ENCODE peak calls at places on chromosomes 5 and 9, in five cellular contexts. W is psoas muscle; U is activated naive CD4-positive, alpha-beta T cell treated with anti-CD3 and anti-CD28 coated beads, Interleukin-2, amount 50 U/mL, for 72 hours; X is activated T-cell treated with anti-CD3 and anti-CD28 coated beads, Interleukin-2, amount 50 U/mL, for 4 hours; T is activated naive CD8-positive, alpha-beta T cell treated with anti-CD3 and anti-CD28 coated beads, Interleukin-2, amount 10 ng/mL, durations not matched to agents 7 days and 5 days. L is an unnamed sample.

GRCh38 chr9:7303932-7304331 is 495.6 kb downstream of the DMAC1 start:
- ATAC-seq in W (no peak), U (no peak), X (no peak), T (no peak), L (no peak)

GRCh38 chr9:121819511-121820231 is 168.2 kb downstream of the DAB2IP start:
- ATAC-seq in W (no peak), U (no peak), X (no peak), T (no peak), L (no peak)

GRCh38 chr5:94429566-94429965 is 188.8 kb downstream of the KIAA0825 start:
- ATAC-seq in W (no peak), U (no peak), X (no peak), T (no peak), L (no peak)

GRCh38 chr9:126642009-126642744 is 28.4 kb downstream of the LMX1B start:
- ATAC-seq in W (no peak), U (no peak), X (no peak), T (no peak), L (no peak)

GRCh38 chr5:146466521-146467349 is 19.6 kb downstream of the TCERG1 start:
- ATAC-seq in W (no peak), U (no peak), X (no peak), T (no peak), L (no peak)

GRCh38 chr9:135129137-135129695 is 41.7 kb downstream of the OLFM1 start:
- ATAC-seq in W (no peak), U (no peak), X (no peak), T (no peak), L (no peak)

GRCh38 chr9:87556821-87557220 is 59.2 kb downstream of the DAPK1 start:
- ATAC-seq in W (no peak), U (no peak), X (no peak), T (no peak), L (no peak)

GRCh38 chr5:116436674-116437350 is 137.8 kb downstream of the SEMA6A start:
- ATAC-seq in W (no peak), U (no peak), X (no peak), T (no peak), L (no peak)

L was measured in esophagus mucosa.